ENCODE peak calls at places on chromosomes 6 and 20, in nine cellular contexts. Z is GM13976; J is bronchial epithelial cell; R is hypothalamus; N is astrocyte of the spinal cord; P is stimulated activated CD4-positive, alpha-beta T cell treated with anti-CD3 and anti-CD28 coated beads, Interleukin-1b, Interleukin-23, amount 100 ng/mL, for 48 hours; X is Right ventricle myocardium superior; M is M059J; B is T-helper 2 cell. Q is an unnamed sample.

GRCh38 chr6:53214172-53214571 is 65.5 kb upstream of the GCM1 start:
- DNase-seq in Z (no peak), J (no peak), R (no peak), N (no peak), P (no peak), X (no peak), M (no peak), B (no peak), Q (no peak)

GRCh38 chr20:24823989-24824693 is 124.9 kb upstream of the CST7 start:
- DNase-seq in Z (no peak), J (no peak), R (no peak), N (no peak), P (no peak), X (no peak), M (no peak), B (no peak), Q (no peak)

GRCh38 chr20:62795023-62795761 is 1.1 kb upstream of the MRGBP start:
- DNase-seq in Z (peak), J (peak), R (peak), N (peak), P (peak), X (peak), M (peak), B (peak), Q (peak)

GRCh38 chr6:28383235-28384142 is 16.1 kb downstream of the ZSCAN12 start:
- DNase-seq in Z (peak), J (peak), R (peak), N (peak), P (peak), X (peak), M (no peak), B (no peak), Q (peak)

GRCh38 chr20:40589581-40589980 is 99.5 kb downstream of the MAFB start:
- DNase-seq in Z (no peak), J (no peak), R (no peak), N (no peak), P (no peak), X (no peak), M (no peak), B (no peak), Q (no peak)

GRCh38 chr6:50128420-50129005 is 78.8 kb upstream of the DEFB112 start:
- DNase-seq in Z (peak), J (peak), R (no peak), N (peak), P (no peak), X (no peak), M (peak), B (no peak), Q (peak)

GRCh38 chr6:111478749-111479148 is 4.3 kb downstream of the REV3L start:
- DNase-seq in Z (peak), J (peak), R (no peak), N (peak), P (no peak), X (no peak), M (peak), B (no peak), Q (peak)

GRCh38 chr20:19764207-19764606 is 6.1 kb downstream of the RIN2 start:
- DNase-seq in Z (no peak), J (no peak), R (no peak), N (no peak), P (no peak), X (no peak), M (no peak), B (no peak), Q (no peak)

GRCh38 chr20:50287512-50287911 is 96.9 kb downstream of the CEBPB start:
- DNase-seq in Z (no peak), J (no peak), R (no peak), N (no peak), P (no peak), X (peak), M (no peak), B (no peak), Q (no peak)

GRCh38 chr20:47680804-47681529 is 104.3 kb downstream of the SULF2 start:
- DNase-seq in Z (no peak), J (no peak), R (no peak), N (no peak), P (no peak), X (no peak), M (peak), B (no peak), Q (no peak)

GRCh38 chr20:42392417-42392816 is 774.2 kb upstream of the CHD6 start:
- DNase-seq in Z (no peak), J (no peak), R (no peak), N (no peak), P (no peak), X (no peak), M (no peak), B (no peak), Q (no peak)

GRCh38 chr20:32966881-32967781 is 37.1 kb downstream of the SUN5 start:
- DNase-seq in Z (peak), J (no peak), R (no peak), N (no peak), P (peak), X (no peak), M (no peak), B (peak), Q (no peak)

GRCh38 chr20:36866681-36867485 is 9.1 kb upstream of the TLDC2 start:
- DNase-seq in Z (no peak), J (no peak), R (no peak), N (peak), P (no peak), X (no peak), M (peak), B (no peak), Q (no peak)

GRCh38 chr20:610130-611046 is at the start of gene TCF15:
- DNase-seq in Z (peak), J (no peak), R (no peak), N (peak), P (peak), X (peak), M (no peak), B (no peak), Q (peak)

GRCh38 chr6:158674342-158674969 is 24.6 kb downstream of the SYTL3 start:
- DNase-seq in Z (no peak), J (no peak), R (no peak), N (no peak), P (no peak), X (no peak), M (no peak), B (no peak), Q (no peak)

GRCh38 chr6:102701019-102701418 is 1307.5 kb downstream of the GRIK2 start:
- DNase-seq in Z (no peak), J (no peak), R (no peak), N (no peak), P (no peak), X (no peak), M (no peak), B (no peak), Q (no peak)

GRCh38 chr6:107495196-107495643 is 5.3 kb downstream of the SOBP start:
- DNase-seq in Z (no peak), J (peak), R (no peak), N (peak), P (no peak), X (peak), M (peak), B (no peak), Q (no peak)

GRCh38 chr6:118344014-118344670 is 204.0 kb upstream of the PLN start:
- DNase-seq in Z (no peak), J (no peak), R (no peak), N (no peak), P (no peak), X (no peak), M (no peak), B (no peak), Q (no peak)

GRCh38 chr20:23637282-23638221 is at the start of gene CST3:
- DNase-seq in Z (peak), J (peak), R (peak), N (peak), P (no peak), X (peak), M (peak), B (no peak), Q (peak)

GRCh38 chr20:58150772-58151171 is 77.7 kb downstream of the ANKRD60 start:
- DNase-seq in Z (no peak), J (no peak), R (no peak), N (no peak), P (no peak), X (no peak), M (no peak), B (no peak), Q (no peak)

GRCh38 chr6:18269253-18269652 is 4.9 kb upstream of the DEK start:
- DNase-seq in Z (peak), J (peak), R (no peak), N (peak), P (no peak), X (no peak), M (peak), B (no peak), Q (no peak)

GRCh38 chr6:137958809-137959565 is 91.9 kb downstream of the TNFAIP3 start:
- DNase-seq in Z (no peak), J (peak), R (no peak), N (no peak), P (no peak), X (no peak), M (peak), B (no peak), Q (no peak)

GRCh38 chr6:47794577-47795135 is 12.8 kb downstream of the OPN5 start:
- DNase-seq in Z (no peak), J (no peak), R (no peak), N (no peak), P (no peak), X (no peak), M (no peak), B (no peak), Q (no peak)

GRCh38 chr6:119207973-119208725 is 129.7 kb upstream of the FAM184A start:
- DNase-seq in Z (no peak), J (no peak), R (no peak), N (peak), P (no peak), X (no peak), M (peak), B (no peak), Q (no peak)

GRCh38 chr6:23213193-23213592 is 643.8 kb downstream of the HDGFL1 start:
- DNase-seq in Z (no peak), J (peak), R (no peak), N (peak), P (no peak), X (no peak), M (peak), B (no peak), Q (no peak)

GRCh38 chr6:112910256-112910655 is 563.1 kb downstream of the RFPL4B start:
- DNase-seq in Z (no peak), J (peak), R (no peak), N (peak), P (no peak), X (no peak), M (peak), B (no peak), Q (no peak)

GRCh38 chr6:99933129-99933528 is 60.9 kb downstream of the MCHR2 start:
- DNase-seq in Z (no peak), J (peak), R (no peak), N (peak), P (no peak), X (no peak), M (peak), B (no peak), Q (no peak)

GRCh38 chr20:51106011-51106410 is 83.1 kb upstream of the KCNG1 start:
- DNase-seq in Z (no peak), J (no peak), R (no peak), N (no peak), P (no peak), X (no peak), M (no peak), B (no peak), Q (no peak)

GRCh38 chr6:108710046-108710445 is 138.2 kb upstream of the ARMC2 start:
- DNase-seq in Z (no peak), J (no peak), R (no peak), N (no peak), P (no peak), X (no peak), M (no peak), B (no peak), Q (no peak)

GRCh38 chr20:63565021-63565698 is 8.9 kb downstream of the HELZ2 start:
- DNase-seq in Z (no peak), J (no peak), R (no peak), N (no peak), P (no peak), X (no peak), M (no peak), B (no peak), Q (no peak)

Q was measured in cerebellum.